ENCODE peak calls at places on chromosome 17, in five cellular contexts. P is BJ, Y is esophagus squamous epithelium, F is A549, X is GM10248. U is an unnamed sample.

GRCh38 chr17:80080081-80080480 is 21.3 kb upstream of the GAA start:
- DNase-seq in P (no peak), Y (no peak), F (no peak), X (no peak), U (no peak)

GRCh38 chr17:2214887-2215615 is 88.5 kb downstream of the SMG6 start:
- DNase-seq in P (peak; percentile 57), Y (no peak), F (no peak), X (no peak), U (no peak)

GRCh38 chr17:31549525-31550388 is 158.3 kb downstream of the RAB11FIP4 start:
- DNase-seq in P (peak; percentile 62), Y (peak; percentile 62), F (peak; percentile 95), X (peak; percentile 93), U (peak; percentile 85)

GRCh38 chr17:6496636-6497441 is 52.6 kb downstream of the PIMREG start:
- DNase-seq in P (no peak), Y (no peak), F (no peak), X (no peak), U (no peak)

GRCh38 chr17:8003594-8004181 is 1.3 kb downstream of the GUCY2D start:
- DNase-seq in P (no peak), Y (no peak), F (no peak), X (no peak), U (no peak)

GRCh38 chr17:35588196-35588920 is 1.2 kb downstream of the AP2B1 start:
- DNase-seq in P (no peak), Y (no peak), F (peak; percentile 93), X (peak; percentile 36), U (no peak)

GRCh38 chr17:51035436-51035835 is 85.2 kb downstream of the SPAG9 start:
- DNase-seq in P (peak; percentile 75), Y (no peak), F (no peak), X (no peak), U (peak; percentile 68)

GRCh38 chr17:63436523-63437110 is 9.5 kb downstream of the CYB561 start:
- DNase-seq in P (no peak), Y (no peak), F (peak; percentile 71), X (no peak), U (no peak)

GRCh38 chr17:2710804-2711607 is 558 bp downstream of the CLUH start:
- DNase-seq in P (no peak), Y (no peak), F (no peak), X (no peak), U (no peak)

GRCh38 chr17:60229189-60229802 is 79.5 kb downstream of the CA4 start:
- DNase-seq in P (no peak), Y (no peak), F (peak; percentile 57), X (no peak), U (no peak)

GRCh38 chr17:49564638-49565037 is 11.0 kb upstream of the NXPH3 start:
- DNase-seq in P (no peak), Y (no peak), F (no peak), X (no peak), U (no peak)

GRCh38 chr17:38702166-38702899 is 2.7 kb upstream of the MLLT6 start:
- DNase-seq in P (no peak), Y (peak; percentile 44), F (peak; percentile 90), X (peak; percentile 79), U (peak; percentile 55)

GRCh38 chr17:74920679-74921044 is 2.4 kb downstream of the USH1G start:
- DNase-seq in P (no peak), Y (no peak), F (no peak), X (no peak), U (no peak)

GRCh38 chr17:2090210-2090641 is 35.3 kb downstream of the HIC1 start:
- DNase-seq in P (no peak), Y (no peak), F (no peak), X (no peak), U (no peak)

GRCh38 chr17:31269597-31269996 is 27.4 kb downstream of the OMG start:
- DNase-seq in P (peak; percentile 95), Y (no peak), F (peak; percentile 53), X (no peak), U (peak; percentile 92)

GRCh38 chr17:41107941-41108445 is 2.8 kb downstream of the KRTAP4-9 start:
- DNase-seq in P (no peak), Y (no peak), F (no peak), X (no peak), U (no peak)

GRCh38 chr17:41002814-41003213 is 3.1 kb upstream of the KRTAP3-2 start:
- DNase-seq in P (no peak), Y (no peak), F (no peak), X (no peak), U (no peak)

GRCh38 chr17:75617675-75618074 is 15.6 kb upstream of the SMIM5 start:
- DNase-seq in P (no peak), Y (no peak), F (no peak), X (no peak), U (no peak)

GRCh38 chr17:31248986-31249385 is 48.1 kb downstream of the OMG start:
- DNase-seq in P (peak; percentile 62), Y (no peak), F (no peak), X (no peak), U (no peak)

GRCh38 chr17:38333635-38334295 is 10.0 kb downstream of the GPR179 start:
- DNase-seq in P (no peak), Y (no peak), F (peak; percentile 44), X (peak; percentile 68), U (no peak)

GRCh38 chr17:82080789-82081464 is 15.3 kb upstream of the DUS1L start:
- DNase-seq in P (no peak), Y (no peak), F (no peak), X (no peak), U (no peak)

GRCh38 chr17:35844547-35844946 is 24.1 kb downstream of the HEATR9 start:
- DNase-seq in P (no peak), Y (no peak), F (no peak), X (no peak), U (no peak)

GRCh38 chr17:43372273-43372911 is 26.4 kb upstream of the ARL4D start:
- DNase-seq in P (no peak), Y (no peak), F (no peak), X (peak; percentile 44), U (no peak)

GRCh38 chr17:55458287-55458900 is 36.8 kb upstream of the MMD start:
- DNase-seq in P (no peak), Y (no peak), F (no peak), X (no peak), U (no peak)

GRCh38 chr17:29933379-29933778 is 3.4 kb upstream of the SSH2 start:
- DNase-seq in P (no peak), Y (no peak), F (peak; percentile 61), X (no peak), U (no peak)

GRCh38 chr17:9271989-9272388 is 250.7 kb downstream of the NTN1 start:
- DNase-seq in P (no peak), Y (no peak), F (no peak), X (no peak), U (no peak)

GRCh38 chr17:9270921-9271320 is 249.6 kb downstream of the NTN1 start:
- DNase-seq in P (no peak), Y (no peak), F (no peak), X (no peak), U (no peak)

GRCh38 chr17:9274119-9274445 is 252.8 kb downstream of the NTN1 start:
- DNase-seq in P (no peak), Y (no peak), F (no peak), X (no peak), U (no peak)

GRCh38 chr17:9273334-9274118 is 252.2 kb downstream of the NTN1 start:
- DNase-seq in P (no peak), Y (no peak), F (no peak), X (no peak), U (peak; percentile 31)

GRCh38 chr17:9272506-9272905 is 251.2 kb downstream of the NTN1 start:
- DNase-seq in P (no peak), Y (no peak), F (no peak), X (no peak), U (no peak)
- TF ChIP-seq CTCF in P (no peak), Y (no peak), F (no peak), X (no peak), U (no peak)

DNA sequence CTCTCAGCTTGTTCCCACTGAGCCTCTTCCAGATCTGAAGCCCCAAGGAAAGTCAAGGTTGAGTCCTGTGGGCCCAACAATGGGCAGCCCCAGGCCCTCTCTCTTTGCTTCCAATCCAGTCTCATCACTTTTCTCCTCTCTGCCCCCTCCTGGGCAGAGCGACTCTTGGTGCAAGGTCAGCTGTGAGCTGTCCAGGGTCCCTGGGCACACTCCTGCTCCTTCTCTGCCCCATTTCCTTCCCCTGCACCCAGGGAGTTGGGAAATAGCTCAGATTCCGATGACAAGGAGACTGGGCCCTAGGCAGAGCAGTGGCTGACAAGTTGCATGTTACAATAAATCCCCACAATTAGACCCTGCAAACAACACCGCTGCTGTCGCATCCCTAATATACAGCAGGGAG is 16.1 kb upstream of the CRHR1 start:
- DNase-seq in P (no peak), Y (no peak), F (no peak), X (no peak), U (no peak)
- TF ChIP-seq CTCF in P (no peak), Y (no peak), F (no peak), X (no peak), U (no peak)

GRCh38 chr17:57584050-57584551 is 161.0 kb downstream of the CCDC182 start:
- DNase-seq in P (peak; percentile 37), Y (no peak), F (no peak), X (no peak), U (no peak)
- TF ChIP-seq CTCF in P (no peak), Y (no peak), F (no peak), X (no peak), U (peak; percentile 15)

DNA sequence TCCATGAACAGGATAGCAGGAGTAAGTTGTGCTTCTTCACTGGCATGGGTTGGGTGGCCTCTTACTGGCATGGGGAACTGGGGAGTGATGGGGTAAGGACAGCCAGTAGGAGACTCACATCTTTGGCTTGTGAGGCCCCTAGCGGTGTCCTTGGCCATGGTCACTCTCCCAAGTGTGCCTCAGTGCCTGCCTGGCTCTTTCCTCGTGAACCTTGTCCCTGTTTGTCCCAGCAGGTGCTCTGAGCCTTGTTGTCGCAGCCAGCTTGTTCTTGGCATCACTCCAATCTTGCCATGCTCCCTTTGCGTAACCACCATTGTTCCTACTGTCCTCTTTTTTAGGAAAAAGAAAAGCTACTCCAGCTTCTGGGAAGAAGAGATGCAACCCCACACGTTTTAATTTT is 53.6 kb upstream of the SDK2 start:
- DNase-seq in P (no peak), Y (no peak), F (no peak), X (no peak), U (no peak)
- TF ChIP-seq CTCF in P (no peak), Y (no peak), F (no peak), X (no peak), U (no peak)

DNA sequence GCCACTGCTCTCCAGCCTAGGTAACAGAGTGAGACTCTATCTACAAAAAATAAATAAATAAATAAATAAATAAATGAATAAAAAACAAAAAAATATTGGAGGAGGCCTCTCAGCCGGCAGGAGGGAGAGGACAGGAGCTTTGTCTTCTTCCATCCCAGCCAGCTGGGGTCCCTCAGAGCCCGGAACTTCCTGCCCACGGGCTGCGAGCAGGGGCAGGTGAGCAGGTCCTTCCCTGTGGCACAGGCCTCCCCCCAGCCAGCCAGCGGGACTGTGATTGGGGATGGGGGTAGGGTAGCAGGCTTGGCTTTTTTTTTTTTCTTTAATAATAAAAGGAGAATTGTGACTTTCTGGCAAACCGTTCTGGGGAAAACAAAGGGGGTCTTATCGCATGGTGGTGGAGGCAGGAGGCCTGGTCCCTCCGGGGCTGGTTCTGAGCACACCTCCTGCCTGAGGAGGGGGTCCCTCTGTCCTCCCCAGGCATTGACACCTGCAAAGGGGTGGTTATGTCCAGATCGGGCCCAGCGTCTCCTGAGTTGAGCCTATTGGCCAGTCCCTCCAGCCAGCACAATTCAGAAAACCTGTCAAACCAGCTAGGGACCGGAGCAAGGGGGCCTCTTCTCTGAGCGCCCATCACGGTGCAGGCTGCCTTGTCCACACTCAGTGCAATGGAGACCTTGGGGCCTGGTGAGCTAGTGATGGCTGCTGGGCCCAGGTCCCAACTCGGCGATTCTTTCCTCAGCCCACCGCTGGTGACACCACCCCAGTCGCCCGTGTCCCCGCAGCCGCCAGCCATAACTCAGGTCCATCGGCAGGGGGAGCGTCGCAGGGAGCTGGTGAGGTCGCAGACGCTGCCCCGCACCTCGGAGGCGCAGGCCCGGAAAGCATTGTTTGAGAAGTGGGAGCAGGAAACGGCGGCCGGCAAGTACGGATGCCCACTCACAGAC is 10.3 kb downstream of the SMTNL2 start:
- DNase-seq in P (no peak), Y (no peak), F (no peak), X (peak; percentile 66), U (no peak)
- TF ChIP-seq CTCF in P (peak; percentile 10), Y (peak; percentile 27), F (no peak), X (peak; percentile 25), U (no peak)